ENCODE peak calls at places on chromosomes 6 and 20, in four cellular contexts. U is K562, C is GM12878, L is HepG2. P is an unnamed sample.

GRCh38 chr6:54111341-54111740 is at the start of gene MLIP:
- DNase-seq in U (no peak), C (no peak), L (no peak), P (no peak)

GRCh38 chr6:159094444-159095252 is 49.9 kb upstream of the TAGAP start:
- DNase-seq in C (no peak), L (no peak), U (no peak), P (no peak)

GRCh38 chr6:152110878-152111820 is 303.7 kb downstream of the ESR1 start:
- DNase-seq in U (no peak), C (no peak), L (no peak), P (no peak)

GRCh38 chr6:129280719-129281118 is 397.8 kb downstream of the LAMA2 start:
- DNase-seq in C (no peak), L (no peak), U (no peak), P (no peak)

GRCh38 chr6:108364470-108364869 is 69.6 kb downstream of the AFG1L start:
- DNase-seq in L (no peak), U (no peak), C (no peak), P (no peak)

GRCh38 chr6:89160693-89161092 is 14.8 kb downstream of the PM20D2 start:
- DNase-seq in U (no peak), C (no peak), L (no peak), P (no peak)

GRCh38 chr6:156437084-156437879 is 339.9 kb upstream of the ARID1B start:
- DNase-seq in U (no peak), L (no peak), C (no peak), P (no peak)

GRCh38 chr20:51128198-51128597 is 105.3 kb upstream of the KCNG1 start:
- DNase-seq in L (no peak), C (no peak), U (no peak), P (no peak)

GRCh38 chr6:122184260-122184934 is 215.1 kb upstream of the HSF2 start:
- DNase-seq in L (peak), C (no peak), U (no peak), P (no peak)

GRCh38 chr20:32484221-32485125 is 100.7 kb downstream of the NOL4L start:
- DNase-seq in U (no peak), L (no peak), C (no peak), P (peak)

GRCh38 chr20:7523288-7523687 is 417.0 kb downstream of the HAO1 start:
- DNase-seq in C (no peak), U (no peak), L (no peak), P (no peak)

GRCh38 chr6:35496036-35496850 is 636 bp downstream of the TEAD3 start:
- DNase-seq in C (no peak), U (peak), L (peak), P (peak)

GRCh38 chr6:157449610-157450009 is 68.6 kb downstream of the ZDHHC14 start:
- DNase-seq in U (no peak), C (no peak), L (no peak), P (no peak)

GRCh38 chr6:20715135-20715806 is 181.0 kb downstream of the CDKAL1 start:
- DNase-seq in U (no peak), C (no peak), L (no peak), P (no peak)

GRCh38 chr6:102197211-102197610 is 803.7 kb downstream of the GRIK2 start:
- DNase-seq in L (no peak), C (no peak), U (no peak), P (peak)

GRCh38 chr6:10418862-10419748 is 4.2 kb upstream of the TFAP2A start:
- DNase-seq in L (no peak), U (peak), C (no peak), P (peak)

GRCh38 chr6:3663811-3664210 is 87.7 kb downstream of the PXDC1 start:
- DNase-seq in L (no peak), U (no peak), C (no peak), P (no peak)

GRCh38 chr20:32457476-32457986 is 99.4 kb downstream of the ASXL1 start:
- DNase-seq in C (no peak), U (peak), L (no peak), P (peak)

GRCh38 chr6:144159231-144159630 is 8.9 kb downstream of the STX11 start:
- DNase-seq in L (no peak), U (no peak), C (no peak), P (no peak)

GRCh38 chr6:81999826-82000225 is 247.3 kb upstream of the TENT5A start:
- DNase-seq in C (no peak), U (no peak), L (no peak), P (no peak)

GRCh38 chr20:8424010-8424409 is 291.9 kb downstream of the PLCB1 start:
- DNase-seq in L (no peak), U (no peak), C (no peak), P (no peak)

GRCh38 chr6:104711371-104711770 is 148.3 kb downstream of the HACE1 start:
- DNase-seq in C (no peak), U (no peak), L (peak), P (no peak)

GRCh38 chr6:52654592-52654991 is 16.3 kb upstream of the TMEM14A start:
- DNase-seq in L (no peak), U (no peak), C (no peak), P (no peak)

GRCh38 chr20:16662462-16662861 is 67.4 kb upstream of the SNRPB2 start:
- DNase-seq in U (no peak), L (no peak), C (no peak), P (no peak)

GRCh38 chr6:97068211-97068610 is 143.7 kb downstream of the KLHL32 start:
- DNase-seq in C (no peak), L (peak), U (peak), P (no peak)

GRCh38 chr6:134010400-134010799 is 42.0 kb downstream of the SLC2A12 start:
- DNase-seq in C (no peak), L (no peak), U (no peak), P (no peak)

GRCh38 chr20:53706511-53707031 is 112.9 kb upstream of the ZNF217 start:
- DNase-seq in L (no peak), C (peak), U (no peak), P (no peak)

GRCh38 chr6:113642714-113643442 is 214.3 kb upstream of the MARCKS start:
- DNase-seq in C (no peak), U (peak), L (peak), P (peak)

GRCh38 chr20:64071341-64072332 is 7.7 kb downstream of the RGS19 start:
- DNase-seq in L (no peak), C (no peak), U (no peak), P (no peak)

GRCh38 chr20:19603390-19603753 is 154.7 kb upstream of the RIN2 start:
- DNase-seq in C (no peak), U (no peak), L (no peak), P (no peak)

GRCh38 chr6:91713911-91714310 is 1127.0 kb upstream of the MAP3K7 start:
- DNase-seq in C (no peak), L (no peak), U (no peak), P (no peak)

GRCh38 chr6:139644821-139645220 is 270.4 kb upstream of the CITED2 start:
- DNase-seq in C (no peak), U (no peak), L (no peak), P (no peak)

GRCh38 chr6:139640453-139640852 is 266.0 kb upstream of the CITED2 start:
- DNase-seq in C (peak), L (no peak), U (no peak), P (no peak)

GRCh38 chr6:139640911-139641310 is 266.5 kb upstream of the CITED2 start:
- DNase-seq in L (no peak), C (no peak), U (no peak), P (no peak)

GRCh38 chr6:139638179-139638872 is 263.9 kb upstream of the CITED2 start:
- DNase-seq in L (no peak), C (no peak), U (no peak), P (no peak)

DNA sequence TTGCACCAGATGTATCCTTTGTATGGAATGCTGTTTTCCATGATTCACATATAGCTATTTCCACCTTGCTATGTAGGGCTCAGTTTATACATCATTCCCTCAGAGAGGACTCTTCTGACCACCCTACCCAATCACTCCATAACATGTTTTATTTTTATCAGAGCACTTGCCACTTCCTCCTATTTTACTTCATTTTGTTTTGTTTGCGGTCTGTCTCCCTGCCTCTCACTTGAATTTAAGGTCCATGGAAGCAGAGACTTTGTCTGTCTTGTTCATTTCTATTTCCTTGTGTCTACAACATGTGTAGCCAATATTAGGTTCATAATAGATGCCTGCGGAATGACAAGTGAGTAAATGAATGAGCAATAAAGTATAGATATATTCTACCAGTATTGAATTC is 267.0 kb upstream of the CITED2 start:
- DNase-seq in L (no peak), U (no peak), C (no peak), P (no peak)
- TF ChIP-seq NR2C2 in L (no peak), U (no peak), C (no peak), P (no peak)

DNA sequence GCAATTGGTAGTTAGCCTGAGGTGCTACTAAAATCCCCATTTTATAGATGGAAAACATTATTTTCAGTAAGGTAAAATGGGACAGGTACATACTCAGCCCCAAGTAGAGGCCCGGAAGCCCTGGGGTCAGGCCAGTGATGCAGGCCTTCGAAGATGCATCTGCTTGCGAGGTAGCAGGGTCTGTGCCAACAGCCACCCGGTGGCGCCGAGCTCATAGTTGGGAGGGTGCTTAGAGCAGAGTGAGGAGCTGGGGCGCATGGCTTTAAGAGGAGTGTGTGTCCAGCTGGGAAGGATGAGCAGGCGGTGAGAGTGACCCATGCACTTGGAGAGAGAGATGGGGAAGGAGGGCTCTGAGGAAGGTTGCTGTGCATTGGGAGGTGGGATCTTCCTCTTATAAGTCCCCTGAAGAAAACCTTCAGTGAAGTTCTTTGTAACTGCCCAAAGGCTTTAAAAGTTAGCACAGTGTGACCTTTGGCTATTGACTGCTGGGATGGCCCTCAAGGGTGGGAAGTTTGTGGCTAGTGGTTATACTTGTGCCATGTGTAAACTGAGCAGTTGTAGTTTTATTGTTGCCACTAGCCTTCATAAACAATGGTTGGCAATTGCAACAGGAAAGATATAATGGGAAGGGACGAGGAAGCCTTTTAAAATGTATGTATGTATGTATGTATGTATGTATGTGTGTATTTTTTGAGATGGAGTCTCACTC is 71.1 kb downstream of the TOX2 start:
- DNase-seq in C (no peak), L (no peak), U (no peak), P (no peak)
- TF ChIP-seq CTCF in C (no peak), L (no peak), U (no peak), P (no peak)

GRCh38 chr6:45082091-45082490 is 246.0 kb upstream of the RUNX2 start:
- DNase-seq in L (no peak), C (no peak), U (no peak), P (no peak)
- TF ChIP-seq NR2C2 in L (no peak), C (no peak), U (no peak), P (no peak)

GRCh38 chr6:99613705-99614429 is 7.2 kb downstream of the PRDM13 start:
- DNase-seq in L (no peak), U (no peak), C (no peak), P (peak)
- TF ChIP-seq CTCF in L (no peak), U (no peak), C (no peak), P (no peak)

DNA sequence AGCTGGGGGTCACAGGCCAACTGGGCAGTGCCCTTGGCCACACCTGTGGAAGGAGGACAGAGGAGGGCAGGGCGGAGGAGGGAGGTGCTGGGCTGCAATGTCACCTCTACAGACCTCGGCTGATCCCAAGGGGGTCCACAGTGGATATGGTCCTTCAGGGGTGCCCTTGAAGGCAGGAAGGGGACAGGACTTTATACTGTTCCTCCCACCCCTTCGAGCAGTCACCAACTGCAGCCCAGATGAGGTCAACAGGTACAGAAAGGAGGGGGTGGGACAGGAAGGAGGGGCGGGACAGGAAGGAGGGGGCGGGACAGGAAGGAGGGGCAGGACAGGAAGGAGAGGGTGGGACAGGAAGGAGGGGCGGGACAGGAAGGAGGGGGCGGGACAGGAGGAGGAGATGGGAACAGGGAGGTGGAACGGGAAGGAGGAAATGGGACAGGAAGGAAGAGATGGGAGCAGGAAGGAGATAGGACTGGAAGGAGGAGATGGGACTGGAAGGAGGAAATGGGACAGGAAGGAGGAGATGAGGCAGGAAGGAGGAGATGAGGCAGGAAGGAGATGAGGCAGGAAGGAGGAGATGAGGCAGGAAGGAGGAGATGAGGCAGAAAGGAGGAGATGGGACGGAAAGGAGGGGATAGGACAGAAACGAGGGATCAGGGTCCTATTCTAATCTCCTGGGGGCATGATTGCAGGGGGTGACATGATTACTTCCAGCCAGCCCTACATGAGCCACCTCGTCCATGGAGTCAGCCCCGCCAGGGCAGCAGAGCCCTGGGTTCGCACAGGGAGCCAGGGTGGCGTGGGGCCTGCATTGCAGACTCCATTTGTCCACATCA is 19.4 kb upstream of the MRGBP start:
- DNase-seq in L (peak), C (peak), U (peak), P (no peak)
- TF ChIP-seq NR2C2 in L (no peak), C (no peak), U (peak), P (no peak)

GRCh38 chr6:169561665-169562064 is 140.2 kb downstream of the WDR27 start:
- DNase-seq in U (no peak), C (no peak), L (no peak), P (no peak)
- TF ChIP-seq CTCF in U (no peak), C (no peak), L (no peak), P (no peak)

DNA sequence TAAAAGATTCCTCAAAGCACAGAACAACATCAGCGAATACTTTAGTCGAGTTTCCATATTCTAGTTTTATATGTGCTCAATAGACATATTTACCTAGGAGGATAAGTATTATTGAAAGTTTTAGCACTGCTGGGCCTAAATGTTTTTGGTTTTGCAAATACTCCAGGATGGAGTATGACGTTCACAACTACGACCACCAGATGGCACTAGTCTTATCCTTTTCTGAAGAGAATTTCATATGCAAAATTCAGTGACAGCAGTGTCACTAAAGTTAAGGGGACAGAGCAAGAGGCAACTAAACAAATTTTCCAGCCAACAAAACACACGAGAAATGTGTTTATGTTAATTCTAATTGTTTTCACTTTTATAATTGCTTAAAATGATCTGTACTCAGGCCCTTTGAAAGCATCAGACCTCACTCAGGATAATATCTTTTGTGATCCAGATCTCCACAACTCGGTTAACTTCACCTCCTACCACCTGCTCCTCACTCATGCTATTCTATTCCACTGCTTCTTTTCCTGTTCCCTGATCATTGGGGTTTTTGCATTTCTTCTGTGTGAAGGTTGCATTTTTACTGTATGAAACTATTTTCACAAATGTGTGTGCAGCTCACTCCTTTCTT is 220.8 kb downstream of the TRDN start:
- DNase-seq in U (peak), L (peak), C (no peak), P (peak)
- TF ChIP-seq NR2C2 in U (no peak), L (no peak), C (no peak), P (no peak)

GRCh38 chr6:33070909-33071308 is 2.5 kb downstream of the HLA-DPA1 start:
- DNase-seq in L (no peak), C (no peak), U (no peak), P (no peak)

GRCh38 chr6:33066917-33067521 is 6.4 kb downstream of the HLA-DPA1 start:
- DNase-seq in C (no peak), L (no peak), U (no peak), P (no peak)

GRCh38 chr6:33071579-33071978 is 1.9 kb downstream of the HLA-DPA1 start:
- DNase-seq in L (no peak), C (no peak), U (no peak), P (no peak)

GRCh38 chr6:33072508-33073100 is 845 bp downstream of the HLA-DPA1 start:
- DNase-seq in L (no peak), U (no peak), C (no peak), P (no peak)

GRCh38 chr6:33069021-33069738 is 4.3 kb downstream of the HLA-DPA1 start:
- DNase-seq in C (no peak), U (no peak), L (no peak), P (no peak)
- TF ChIP-seq CTCF in C (no peak), U (no peak), L (no peak), P (no peak)

GRCh38 chr6:90209527-90209926 is 87.1 kb downstream of the BACH2 start:
- DNase-seq in U (no peak), L (no peak), C (no peak), P (no peak)
- TF ChIP-seq NR2C2 in U (no peak), L (no peak), C (no peak), P (no peak)

GRCh38 chr6:13767121-13767794 is 47.1 kb downstream of the MCUR1 start:
- DNase-seq in L (no peak), C (no peak), U (no peak), P (peak)
- TF ChIP-seq CTCF in L (peak), C (no peak), U (peak), P (no peak)

P was measured in WTC11.